ENCODE peak calls at places on chromosome 17, in six cellular contexts. Y, G, B, R, F and J are unnamed samples.

GRCh38 chr17:5097101-5097834 is 14.4 kb downstream of the ZNF232 start:
- DNase-seq in R (no peak), B (peak; percentile 68), Y (peak; percentile 29), F (no peak), G (no peak), J (no peak)

GRCh38 chr17:77445908-77446535 is 305.3 kb downstream of the SEC14L1 start:
- DNase-seq in F (no peak), B (no peak), G (no peak), R (no peak), Y (no peak), J (no peak)

GRCh38 chr17:57521606-57522435 is 223.3 kb downstream of the CCDC182 start:
- DNase-seq in Y (no peak), G (no peak), R (no peak), B (no peak), F (no peak), J (no peak)

GRCh38 chr17:82110298-82110697 is 12.3 kb upstream of the FASN start:
- DNase-seq in F (no peak), B (no peak), R (no peak), G (no peak), Y (no peak), J (no peak)

GRCh38 chr17:21453144-21453982 is 77.2 kb downstream of the KCNJ12 start:
- DNase-seq in B (no peak), G (peak; percentile 1), R (no peak), F (no peak), Y (no peak), J (no peak)

GRCh38 chr17:11241611-11242226 is 706 bp downstream of the SHISA6 start:
- DNase-seq in Y (no peak), B (no peak), R (no peak), G (no peak), F (no peak), J (no peak)

GRCh38 chr17:73798111-73798748 is 154.0 kb upstream of the SDK2 start:
- DNase-seq in B (no peak), R (no peak), F (no peak), G (peak; percentile 28), Y (no peak), J (no peak)

GRCh38 chr17:15388356-15389046 is 47.1 kb upstream of the TEKT3 start:
- DNase-seq in R (no peak), Y (no peak), F (no peak), G (no peak), B (no peak), J (no peak)